ENCODE peak calls at places on chromosomes 2 and 18, in ten cellular contexts. H is stomach, K is spleen, Y is adrenal gland, J is body of pancreas, D is right lobe of liver, N is tibial nerve, S is HCT116, U is gastrocnemius medialis, F is upper lobe of left lung. V is an unnamed sample.

GRCh38 chr2:230886207-230886606 is 21.5 kb downstream of the ITM2C start:
- DNase-seq in H (no peak), K (no peak), Y (no peak), J (no peak), D (no peak), N (no peak), S (no peak), U (no peak), F (no peak), V (no peak)

GRCh38 chr18:24539866-24540604 is 79.6 kb downstream of the HRH4 start:
- DNase-seq in H (no peak), K (no peak), Y (no peak), J (no peak), D (no peak), N (no peak), S (no peak), U (no peak), F (no peak), V (no peak)

GRCh38 chr2:241288489-241288888 is 27.0 kb downstream of the HDLBP start:
- DNase-seq in H (no peak), K (no peak), Y (no peak), J (no peak), D (no peak), N (no peak), S (no peak), U (no peak), F (no peak), V (no peak)

GRCh38 chr2:40244251-40245010 is 207.5 kb downstream of the SLC8A1 start:
- DNase-seq in H (peak), K (no peak), Y (peak), J (peak), D (peak), N (peak), S (peak), U (peak), F (no peak), V (peak)

GRCh38 chr2:234991793-234992192 is 40.0 kb downstream of the SH3BP4 start:
- DNase-seq in H (no peak), K (no peak), Y (no peak), J (no peak), D (no peak), N (peak), S (no peak), U (no peak), F (no peak), V (no peak)

GRCh38 chr2:168592181-168592831 is 136.2 kb downstream of the CERS6 start:
- DNase-seq in H (no peak), K (no peak), Y (no peak), J (no peak), D (no peak), N (no peak), S (no peak), U (no peak), F (no peak), V (no peak)

GRCh38 chr2:162301151-162301804 is 17.2 kb downstream of the IFIH1 start:
- DNase-seq in H (peak), K (no peak), Y (no peak), J (peak), D (no peak), N (peak), S (peak), U (no peak), F (no peak), V (no peak)

GRCh38 chr2:190646780-190647626 is 1.9 kb upstream of the NAB1 start:
- DNase-seq in H (no peak), K (no peak), Y (no peak), J (no peak), D (no peak), N (no peak), S (no peak), U (no peak), F (no peak), V (no peak)

GRCh38 chr2:124524155-124524910 is 499.2 kb downstream of the CNTNAP5 start:
- DNase-seq in H (no peak), K (no peak), Y (no peak), J (no peak), D (no peak), N (peak), S (no peak), U (no peak), F (no peak), V (no peak)

GRCh38 chr2:132877923-132878322 is 207.9 kb upstream of the LYPD1 start:
- DNase-seq in H (no peak), K (no peak), Y (no peak), J (no peak), D (no peak), N (no peak), S (no peak), U (no peak), F (no peak), V (no peak)

GRCh38 chr2:175123254-175123653 is 44.7 kb downstream of the ATF2 start:
- DNase-seq in H (no peak), K (no peak), Y (no peak), J (no peak), D (no peak), N (no peak), S (no peak), U (no peak), F (no peak), V (no peak)

GRCh38 chr2:147631294-147631693 is 213.5 kb upstream of the ACVR2A start:
- DNase-seq in H (no peak), K (no peak), Y (no peak), J (no peak), D (no peak), N (no peak), S (no peak), U (no peak), F (no peak), V (no peak)

GRCh38 chr2:100818606-100819364 is 1.2 kb upstream of the NPAS2 start:
- DNase-seq in H (peak), K (no peak), Y (peak), J (peak), D (peak), N (peak), S (peak), U (peak), F (peak), V (peak)

GRCh38 chr2:72326759-72327158 is 179.1 kb upstream of the CYP26B1 start:
- DNase-seq in H (no peak), K (no peak), Y (peak), J (no peak), D (no peak), N (no peak), S (no peak), U (no peak), F (no peak), V (no peak)

GRCh38 chr18:61329398-61329797 is 3.8 kb upstream of the CDH20 start:
- DNase-seq in H (no peak), K (no peak), Y (no peak), J (no peak), D (no peak), N (no peak), S (no peak), U (no peak), F (no peak), V (no peak)

GRCh38 chr2:43412121-43412753 is 183.6 kb downstream of the THADA start:
- DNase-seq in H (no peak), K (no peak), Y (no peak), J (no peak), D (no peak), N (no peak), S (no peak), U (no peak), F (no peak), V (no peak)

GRCh38 chr2:238142382-238143205 is 4.1 kb downstream of the KLHL30 start:
- DNase-seq in H (no peak), K (no peak), Y (no peak), J (no peak), D (no peak), N (no peak), S (no peak), U (peak), F (peak), V (no peak)

GRCh38 chr18:43141208-43141607 is 25.7 kb upstream of the RIT2 start:
- DNase-seq in H (no peak), K (no peak), Y (no peak), J (no peak), D (no peak), N (no peak), S (no peak), U (no peak), F (no peak), V (no peak)

GRCh38 chr18:69968073-69968472 is 20.4 kb upstream of the CD226 start:
- DNase-seq in H (no peak), K (no peak), Y (no peak), J (no peak), D (no peak), N (no peak), S (no peak), U (no peak), F (no peak), V (no peak)

GRCh38 chr2:55031505-55031904 is 18.7 kb downstream of the RTN4 start:
- DNase-seq in H (no peak), K (no peak), Y (no peak), J (no peak), D (no peak), N (no peak), S (no peak), U (no peak), F (no peak), V (no peak)

GRCh38 chr2:6924101-6924917 is 7.1 kb downstream of the RNF144A start:
- DNase-seq in H (no peak), K (no peak), Y (no peak), J (no peak), D (no peak), N (no peak), S (no peak), U (no peak), F (peak), V (no peak)

GRCh38 chr18:79914614-79915160 is 36.8 kb downstream of the SLC66A2 start:
- DNase-seq in H (peak), K (peak), Y (no peak), J (no peak), D (no peak), N (no peak), S (no peak), U (no peak), F (peak), V (no peak)

GRCh38 chr2:148565272-148565894 is 79.2 kb upstream of the EPC2 start:
- DNase-seq in H (no peak), K (no peak), Y (no peak), J (no peak), D (no peak), N (no peak), S (no peak), U (no peak), F (no peak), V (no peak)

GRCh38 chr2:29084561-29084960 is 10.2 kb upstream of the PCARE start:
- DNase-seq in H (no peak), K (no peak), Y (no peak), J (no peak), D (no peak), N (no peak), S (no peak), U (no peak), F (no peak), V (no peak)

GRCh38 chr2:58919316-58919715 is 678.2 kb upstream of the FANCL start:
- DNase-seq in H (no peak), K (no peak), Y (no peak), J (no peak), D (no peak), N (no peak), S (no peak), U (no peak), F (no peak), V (no peak)

GRCh38 chr2:140775426-140775825 is 1355.4 kb downstream of the LRP1B start:
- DNase-seq in H (no peak), K (no peak), Y (no peak), J (no peak), D (no peak), N (no peak), S (no peak), U (no peak), F (no peak), V (no peak)

GRCh38 chr2:162086904-162087303 is 12.9 kb upstream of the DPP4 start:
- DNase-seq in H (no peak), K (no peak), Y (no peak), J (no peak), D (no peak), N (no peak), S (no peak), U (no peak), F (no peak), V (no peak)

GRCh38 chr2:201773990-201774389 is 6.7 kb downstream of the ALS2 start:
- DNase-seq in H (no peak), K (no peak), Y (no peak), J (no peak), D (no peak), N (no peak), S (no peak), U (no peak), F (no peak), V (no peak)

GRCh38 chr2:119247844-119248271 is 24.2 kb downstream of the STEAP3 start:
- DNase-seq in H (peak), K (peak), Y (no peak), J (no peak), D (no peak), N (no peak), S (no peak), U (no peak), F (peak), V (no peak)

GRCh38 chr2:85161626-85161960 is 28.4 kb downstream of the TCF7L1 start:
- DNase-seq in H (no peak), K (no peak), Y (no peak), J (no peak), D (no peak), N (no peak), S (no peak), U (no peak), F (no peak), V (peak)

GRCh38 chr18:74632088-74632679 is 34.5 kb downstream of the ZNF407 start:
- DNase-seq in H (no peak), K (no peak), Y (no peak), J (no peak), D (no peak), N (no peak), S (no peak), U (no peak), F (no peak), V (no peak)

GRCh38 chr2:65265090-65266045 is 37.7 kb downstream of the ACTR2 start:
- DNase-seq in H (no peak), K (no peak), Y (peak), J (peak), D (no peak), N (peak), S (peak), U (no peak), F (no peak), V (no peak)

GRCh38 chr2:37669500-37669899 is 1.9 kb downstream of the CDC42EP3 start:
- DNase-seq in H (no peak), K (no peak), Y (no peak), J (no peak), D (no peak), N (no peak), S (no peak), U (no peak), F (no peak), V (no peak)

GRCh38 chr2:12693509-12693908 is 23.2 kb upstream of the TRIB2 start:
- DNase-seq in H (no peak), K (no peak), Y (no peak), J (no peak), D (no peak), N (no peak), S (no peak), U (no peak), F (no peak), V (no peak)

GRCh38 chr18:7482342-7482741 is 84.8 kb upstream of the PTPRM start:
- DNase-seq in H (no peak), K (no peak), Y (no peak), J (no peak), D (no peak), N (no peak), S (no peak), U (no peak), F (no peak), V (no peak)

GRCh38 chr2:200758341-200758740 is 53.4 kb upstream of the BZW1 start:
- DNase-seq in H (no peak), K (no peak), Y (no peak), J (no peak), D (no peak), N (no peak), S (no peak), U (no peak), F (no peak), V (no peak)

GRCh38 chr18:77114564-77115391 is 17.8 kb downstream of the MBP start:
- DNase-seq in H (peak), K (peak), Y (peak), J (peak), D (peak), N (peak), S (no peak), U (peak), F (peak), V (no peak)

GRCh38 chr2:218444692-218445357 is 25.9 kb downstream of the VIL1 start:
- DNase-seq in H (no peak), K (no peak), Y (no peak), J (no peak), D (peak), N (no peak), S (no peak), U (no peak), F (no peak), V (no peak)

GRCh38 chr2:156182132-156182531 is 150.4 kb downstream of the NR4A2 start:
- DNase-seq in H (peak), K (no peak), Y (no peak), J (peak), D (no peak), N (no peak), S (peak), U (no peak), F (no peak), V (no peak)
- TF ChIP-seq POLR2A in H (peak), K (no peak), Y (no peak), J (no peak), D (no peak), N (no peak), S (no peak), U (no peak), F (no peak), V (no peak)

DNA sequence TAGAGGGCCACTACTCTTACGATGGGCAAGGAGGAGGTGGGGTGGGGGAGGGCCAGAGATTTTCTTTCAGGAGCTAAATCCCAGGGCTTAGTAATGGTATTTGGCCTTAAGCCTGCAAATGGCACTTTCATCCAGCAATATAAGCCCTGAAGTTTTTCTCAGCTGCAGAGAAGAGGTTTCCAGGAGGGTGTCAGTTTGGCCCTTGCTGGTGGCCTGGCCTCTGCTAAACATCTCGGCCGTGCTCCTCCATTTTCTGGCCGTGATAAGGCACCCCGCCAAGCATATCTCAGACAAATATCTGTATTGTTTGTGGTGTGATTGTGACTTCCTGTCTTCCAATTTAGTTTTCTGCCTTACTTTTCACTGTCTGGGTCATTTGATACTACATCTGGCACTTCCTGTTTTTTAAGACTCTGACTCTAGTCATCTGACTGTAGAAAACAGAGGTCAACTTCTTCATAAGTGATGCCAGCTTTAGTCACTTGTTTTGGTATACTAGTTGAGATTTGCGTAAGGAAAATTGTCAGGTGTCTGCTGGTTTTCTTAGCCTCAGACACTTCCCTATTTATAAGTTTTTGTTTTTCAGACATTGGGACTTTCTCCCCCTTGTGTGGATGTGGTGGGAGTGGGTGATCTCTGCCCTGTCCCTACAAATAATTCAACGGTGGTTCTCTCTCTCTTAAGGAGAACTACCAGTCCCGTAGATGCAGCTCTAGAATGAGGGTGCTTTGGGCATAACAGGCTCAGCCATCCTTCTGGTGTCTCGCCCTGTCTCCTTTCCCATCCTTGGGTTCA is 120.8 kb upstream of the CXCR4 start:
- DNase-seq in H (no peak), K (no peak), Y (no peak), J (peak), D (no peak), N (peak), S (no peak), U (no peak), F (no peak), V (peak)
- TF ChIP-seq POLR2A in H (no peak), K (no peak), Y (no peak), J (no peak), D (no peak), N (peak), S (no peak), U (peak), F (no peak), V (no peak)

GRCh38 chr2:3181416-3182010 is 196.1 kb downstream of the EIPR1 start:
- DNase-seq in H (no peak), K (peak), Y (no peak), J (no peak), D (no peak), N (no peak), S (no peak), U (no peak), F (no peak), V (no peak)
- TF ChIP-seq POLR2A in H (no peak), K (no peak), Y (no peak), J (no peak), D (no peak), N (no peak), S (no peak), U (no peak), F (no peak), V (no peak)

DNA sequence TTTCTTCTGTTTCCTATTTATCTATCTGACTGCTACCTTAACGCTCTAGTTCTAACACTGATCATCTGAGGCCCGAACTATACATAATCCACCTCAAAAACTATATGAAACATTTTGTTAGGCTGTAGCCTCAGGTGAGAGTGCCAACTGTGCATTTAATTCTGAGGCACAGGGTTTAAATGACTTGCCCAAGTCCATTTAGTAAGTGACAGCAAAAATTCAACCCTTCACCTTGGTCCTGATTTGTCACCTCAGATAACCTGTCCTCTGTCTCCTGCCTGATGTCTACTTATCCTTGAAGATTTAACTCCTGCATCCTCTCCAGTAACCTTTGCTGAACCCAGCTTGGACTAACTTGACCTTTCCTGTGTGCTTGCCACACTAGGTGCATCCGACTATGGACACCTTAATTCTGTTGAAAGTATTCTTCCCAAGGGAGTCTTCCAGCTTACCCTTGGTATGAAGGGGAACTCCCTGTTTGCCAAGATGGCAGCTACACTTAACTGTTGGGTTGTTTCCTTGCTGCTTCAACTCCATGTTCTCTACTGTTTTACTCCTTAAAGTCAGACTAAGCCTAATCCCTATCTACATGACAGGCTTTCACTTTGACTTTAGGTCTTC is 23.5 kb downstream of the CD302 start:
- DNase-seq in H (no peak), K (no peak), Y (no peak), J (no peak), D (no peak), N (no peak), S (no peak), U (no peak), F (no peak), V (no peak)
- TF ChIP-seq POLR2A in H (no peak), K (no peak), Y (no peak), J (no peak), D (no peak), N (no peak), S (no peak), U (no peak), F (no peak), V (no peak)

GRCh38 chr2:191857886-191858285 is 11.0 kb upstream of the CAVIN2 start:
- DNase-seq in H (no peak), K (no peak), Y (no peak), J (no peak), D (no peak), N (no peak), S (no peak), U (no peak), F (no peak), V (no peak)

GRCh38 chr2:191856111-191856876 is 9.4 kb upstream of the CAVIN2 start:
- DNase-seq in H (no peak), K (no peak), Y (no peak), J (no peak), D (no peak), N (no peak), S (no peak), U (no peak), F (no peak), V (no peak)

GRCh38 chr2:191855382-191855781 is 8.5 kb upstream of the CAVIN2 start:
- DNase-seq in H (no peak), K (no peak), Y (no peak), J (no peak), D (no peak), N (no peak), S (no peak), U (no peak), F (no peak), V (no peak)

GRCh38 chr2:191854385-191855372 is 7.8 kb upstream of the CAVIN2 start:
- DNase-seq in H (no peak), K (no peak), Y (no peak), J (no peak), D (no peak), N (no peak), S (no peak), U (no peak), F (no peak), V (no peak)

DNA sequence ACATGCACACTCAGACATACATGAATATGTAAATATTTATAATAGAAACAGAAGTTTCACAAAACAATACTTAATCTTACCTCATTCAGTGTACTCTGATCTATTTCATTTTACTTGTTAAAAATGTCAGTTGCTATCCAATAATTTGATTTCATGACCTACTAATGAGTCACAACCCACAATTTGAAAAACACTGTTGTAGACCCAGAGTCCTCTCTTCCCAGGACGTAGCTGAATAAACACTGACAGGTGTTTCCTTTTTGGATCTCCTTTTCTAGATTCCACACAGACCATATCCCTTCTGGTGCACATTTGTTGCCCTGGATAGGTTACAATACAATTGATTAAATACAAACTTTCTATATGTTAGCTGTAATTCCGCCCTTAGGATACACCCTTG is 10.5 kb upstream of the CAVIN2 start:
- DNase-seq in H (no peak), K (no peak), Y (no peak), J (no peak), D (no peak), N (no peak), S (no peak), U (no peak), F (no peak), V (no peak)
- TF ChIP-seq POLR2A in H (no peak), K (no peak), Y (no peak), J (no peak), D (no peak), N (no peak), S (no peak), U (no peak), F (no peak), V (no peak)

GRCh38 chr2:88836351-88836750 is 144.9 kb downstream of the RPIA start:
- DNase-seq in H (no peak), K (no peak), Y (no peak), J (no peak), D (no peak), N (no peak), S (no peak), U (no peak), F (no peak), V (no peak)
- TF ChIP-seq POLR2A in H (no peak), K (no peak), Y (no peak), J (no peak), D (no peak), N (no peak), S (no peak), U (no peak), F (no peak), V (no peak)

V was measured in H54.